ENCODE peak calls at places on chromosome 20, in eight cellular contexts. V, T, G, Z, N, J, B and H are unnamed samples. For H3K9me3 and H3K27me3, the result is how much of the 10 kb centered on the place peaks cover.

GRCh38 chr20:35240914-35241293 is 14.4 kb downstream of the MMP24 start:
- DNase-seq in V (no peak), T (no peak), G (no peak), Z (no peak), N (no peak), J (no peak), B (no peak), H (no peak)

GRCh38 chr20:49814057-49814675 is 1.5 kb downstream of the SLC9A8 start:
- DNase-seq in V (no peak), T (no peak), G (no peak), Z (no peak), N (no peak), J (no peak), B (peak), H (no peak)

GRCh38 chr20:25486377-25486776 is 78.9 kb downstream of the GINS1 start:
- DNase-seq in V (no peak), T (peak), G (no peak), Z (no peak), N (peak), J (no peak), B (no peak), H (peak)

GRCh38 chr20:57076951-57077350 is 189.5 kb downstream of the BMP7 start:
- DNase-seq in V (no peak), T (no peak), G (no peak), Z (peak), N (no peak), J (no peak), B (peak), H (no peak)

GRCh38 chr20:25194333-25194972 is 1.1 kb upstream of the ENTPD6 start:
- DNase-seq in V (no peak), T (no peak), G (no peak), Z (peak), N (no peak), J (no peak), B (no peak), H (no peak)

GRCh38 chr20:39888310-39888709 is 800.7 kb downstream of the MAFB start:
- DNase-seq in V (no peak), T (no peak), G (no peak), Z (no peak), N (no peak), J (no peak), B (no peak), H (no peak)

GRCh38 chr20:39853664-39854063 is 835.4 kb downstream of the MAFB start:
- DNase-seq in V (no peak), T (no peak), G (no peak), Z (no peak), N (no peak), J (no peak), B (no peak), H (peak)

GRCh38 chr20:45670139-45670538 is at the start of gene WFDC11:
- DNase-seq in V (no peak), T (no peak), G (no peak), Z (no peak), N (no peak), J (no peak), B (no peak), H (no peak)

GRCh38 chr20:57124800-57125399 is 141.5 kb downstream of the BMP7 start:
- DNase-seq in V (no peak), T (no peak), G (no peak), Z (no peak), N (no peak), J (no peak), B (peak), H (no peak)

GRCh38 chr20:24296477-24297380 is 172.7 kb upstream of the SYNDIG1 start:
- DNase-seq in V (no peak), T (no peak), G (no peak), Z (no peak), N (no peak), J (no peak), B (no peak), H (no peak)

GRCh38 chr20:19396466-19397081 is 184.1 kb downstream of the SLC24A3 start:
- DNase-seq in V (no peak), T (no peak), G (no peak), Z (no peak), N (no peak), J (no peak), B (no peak), H (no peak)

GRCh38 chr20:47276856-47277541 is 79.5 kb downstream of the ZMYND8 start:
- DNase-seq in V (no peak), T (no peak), G (peak), Z (no peak), N (peak), J (peak), B (no peak), H (no peak)

GRCh38 chr20:5845686-5846651 is 95.8 kb downstream of the SHLD1 start:
- DNase-seq in V (no peak), T (no peak), G (no peak), Z (no peak), N (no peak), J (no peak), B (no peak), H (no peak)

GRCh38 chr20:50192364-50193168 is 1.9 kb downstream of the CEBPB start:
- DNase-seq in V (peak), T (peak), G (peak), Z (peak), N (peak), J (peak), B (peak), H (peak)

GRCh38 chr20:8457978-8458377 is 325.9 kb downstream of the PLCB1 start:
- DNase-seq in V (no peak), T (peak), G (no peak), Z (no peak), N (no peak), J (no peak), B (no peak), H (no peak)

GRCh38 chr20:45052698-45053440 is 48.1 kb downstream of the KCNS1 start:
- DNase-seq in V (no peak), T (peak), G (no peak), Z (no peak), N (no peak), J (no peak), B (no peak), H (no peak)

GRCh38 chr20:31721408-31722332 is 998 bp downstream of the BCL2L1 start:
- DNase-seq in V (peak), T (peak), G (peak), Z (peak), N (peak), J (peak), B (peak), H (no peak)

GRCh38 chr20:36491901-36492617 is 49.3 kb upstream of the MYL9 start:
- DNase-seq in V (peak), T (peak), G (no peak), Z (peak), N (no peak), J (no peak), B (no peak), H (no peak)

GRCh38 chr20:38723069-38723981 is 961 bp upstream of the SLC32A1 start:
- DNase-seq in V (no peak), T (no peak), G (no peak), Z (no peak), N (no peak), J (no peak), B (no peak), H (no peak)

GRCh38 chr20:47397652-47398301 is 41.3 kb upstream of the ZMYND8 start:
- DNase-seq in V (no peak), T (no peak), G (no peak), Z (no peak), N (no peak), J (no peak), B (no peak), H (no peak)

GRCh38 chr20:45419188-45420091 is 3.5 kb downstream of the PIGT start:
- DNase-seq in V (no peak), T (no peak), G (peak), Z (no peak), N (no peak), J (peak), B (peak), H (peak)

GRCh38 chr20:35972445-35972844 is 4.1 kb downstream of the CNBD2 start:
- DNase-seq in V (no peak), T (no peak), G (no peak), Z (no peak), N (no peak), J (no peak), B (no peak), H (no peak)

GRCh38 chr20:15740046-15740775 is 833.0 kb downstream of the KIF16B start:
- DNase-seq in V (no peak), T (no peak), G (no peak), Z (no peak), N (no peak), J (no peak), B (no peak), H (no peak)

GRCh38 chr20:13009682-13010406 is 1.1 kb downstream of the SPTLC3 start:
- DNase-seq in V (no peak), T (no peak), G (no peak), Z (no peak), N (no peak), J (peak), B (peak), H (peak)

GRCh38 chr20:56443654-56444540 is 24.5 kb upstream of the RTF2 start:
- DNase-seq in V (no peak), T (no peak), G (peak), Z (no peak), N (peak), J (no peak), B (no peak), H (peak)

GRCh38 chr20:24332956-24333355 is 136.5 kb upstream of the SYNDIG1 start:
- DNase-seq in V (no peak), T (no peak), G (no peak), Z (no peak), N (no peak), J (no peak), B (no peak), H (no peak)

GRCh38 chr20:24698706-24699206 is 229.3 kb downstream of the SYNDIG1 start:
- DNase-seq in V (no peak), T (no peak), G (peak), Z (no peak), N (no peak), J (no peak), B (peak), H (no peak)

GRCh38 chr20:35463455-35464300 is 8.3 kb downstream of the CEP250 start:
- DNase-seq in V (no peak), T (peak), G (no peak), Z (no peak), N (no peak), J (peak), B (peak), H (peak)

GRCh38 chr20:57456116-57456515 is 64.9 kb downstream of the RBM38 start:
- DNase-seq in V (no peak), T (no peak), G (no peak), Z (peak), N (no peak), J (no peak), B (no peak), H (no peak)

GRCh38 chr20:33827629-33828325 is 16.6 kb downstream of the CHMP4B start:
- DNase-seq in V (no peak), T (no peak), G (no peak), Z (no peak), N (no peak), J (no peak), B (no peak), H (no peak)

GRCh38 chr20:38387953-38388352 is 41.7 kb downstream of the LBP start:
- DNase-seq in V (no peak), T (no peak), G (no peak), Z (no peak), N (no peak), J (no peak), B (peak), H (no peak)

GRCh38 chr20:45100563-45101245 is at the start of gene KCNS1:
- DNase-seq in V (no peak), T (no peak), G (no peak), Z (no peak), N (no peak), J (no peak), B (no peak), H (no peak)

GRCh38 chr20:36573798-36574277 is 441 bp downstream of the TGIF2 start:
- DNase-seq in V (peak), T (peak), G (no peak), Z (peak), N (no peak), J (peak), B (no peak), H (no peak)

GRCh38 chr20:48329676-48330644 is 497.8 kb downstream of the PREX1 start:
- DNase-seq in V (no peak), T (peak), G (no peak), Z (no peak), N (no peak), J (no peak), B (peak), H (no peak)

GRCh38 chr20:41466836-41467619 is 100.4 kb upstream of the EMILIN3 start:
- DNase-seq in V (no peak), T (no peak), G (no peak), Z (no peak), N (no peak), J (no peak), B (no peak), H (no peak)

GRCh38 chr20:21516861-21517565 is 3.1 kb upstream of the NKX2-2 start:
- DNase-seq in V (peak), T (no peak), G (no peak), Z (no peak), N (no peak), J (no peak), B (no peak), H (no peak)

GRCh38 chr20:44031822-44032582 is 117.3 kb downstream of the TOX2 start:
- DNase-seq in V (no peak), T (peak), G (no peak), Z (no peak), N (no peak), J (no peak), B (no peak), H (no peak)

GRCh38 chr20:36079486-36079885 is 75.1 kb upstream of the EPB41L1 start:
- DNase-seq in V (no peak), T (no peak), G (no peak), Z (no peak), N (no peak), J (no peak), B (no peak), H (no peak)

GRCh38 chr20:32789896-32790750 is 27.9 kb downstream of the DNMT3B start:
- DNase-seq in V (peak), T (peak), G (peak), Z (peak), N (peak), J (peak), B (peak), H (peak)
- TF ChIP-seq CTCF in V (peak), T (peak), G (peak), Z (peak), N (peak), J (peak), B (peak), H (peak)

DNA sequence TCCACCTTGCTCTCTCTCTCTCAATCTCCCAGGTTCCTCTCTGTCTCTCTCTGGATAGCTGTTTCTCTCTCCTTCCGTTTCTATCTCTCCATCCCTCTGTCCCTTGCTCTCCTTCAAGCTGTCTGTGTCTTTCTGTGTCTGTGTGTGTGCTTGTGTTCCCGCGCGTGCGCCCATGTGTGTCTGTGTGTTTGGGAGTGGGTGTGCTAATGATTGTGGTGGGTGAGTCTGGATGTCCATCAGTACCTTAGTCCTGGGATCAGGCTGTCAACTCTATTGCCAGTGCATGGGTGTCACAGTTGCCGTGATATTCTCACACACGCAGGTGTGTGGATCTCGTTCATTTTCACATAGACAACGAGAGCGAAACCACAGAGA is 1380.6 kb upstream of the DEFB115 start:
- DNase-seq in V (peak), T (no peak), G (no peak), Z (peak), N (peak), J (no peak), B (no peak), H (no peak)
- H3K9me3 ChIP-seq in V (under half), T (under half), G (under half), Z (under half), N (under half), J (under half), B (under half), H (half or more)

DNA sequence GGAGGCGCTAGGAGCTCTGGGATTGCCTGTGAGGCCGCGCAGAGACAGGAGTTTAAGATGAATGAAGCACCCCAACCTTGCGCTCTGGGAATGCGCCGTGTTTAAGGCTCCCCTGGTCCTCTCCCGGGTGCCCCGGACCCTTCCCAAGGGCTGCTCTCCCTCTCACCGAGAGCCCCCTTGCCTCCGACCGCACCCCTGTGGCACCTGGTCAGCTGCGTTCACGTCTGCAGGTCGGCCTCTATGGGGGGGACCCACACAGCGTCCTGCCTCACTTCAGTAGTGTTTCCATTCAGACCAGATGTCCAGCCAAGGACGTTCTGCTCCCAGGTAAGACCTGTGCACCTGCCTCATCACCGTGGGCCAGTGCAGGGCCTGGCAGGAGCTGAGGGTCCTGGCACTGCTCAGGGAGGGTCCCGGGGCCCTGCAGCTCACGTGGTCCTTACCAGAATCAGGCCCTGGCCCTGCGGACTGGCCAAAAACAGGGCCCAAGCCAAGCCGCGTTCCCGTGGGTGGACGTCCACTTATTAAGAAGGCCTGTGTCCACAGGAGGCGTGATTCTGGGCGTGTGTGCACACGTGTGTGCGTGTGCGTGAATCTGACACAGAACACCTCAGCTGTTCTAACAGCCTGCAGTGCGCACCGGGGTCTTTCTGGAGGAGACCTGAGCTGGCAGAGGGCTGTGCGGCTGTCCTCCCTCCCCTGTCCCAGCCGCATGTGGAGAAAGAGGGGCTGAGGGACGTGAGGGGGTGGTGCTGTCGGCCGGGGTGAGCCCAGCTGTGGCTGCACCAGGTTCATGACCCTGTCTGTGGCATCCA is 79.9 kb upstream of the BHLHE23 start:
- DNase-seq in V (peak), T (no peak), G (peak), Z (peak), N (peak), J (no peak), B (no peak), H (no peak)
- H3K27me3 ChIP-seq in V (half or more), T (under half), G (under half), Z (under half), N (under half), J (under half), B (half or more), H (under half)

GRCh38 chr20:4524307-4524706 is 197.4 kb upstream of the PRND start:
- DNase-seq in V (no peak), T (no peak), G (no peak), Z (no peak), N (no peak), J (no peak), B (no peak), H (no peak)

GRCh38 chr20:4521170-4521968 is 200.3 kb upstream of the PRND start:
- DNase-seq in V (no peak), T (no peak), G (no peak), Z (peak), N (no peak), J (no peak), B (no peak), H (no peak)

GRCh38 chr20:4522310-4522709 is 199.4 kb upstream of the PRND start:
- DNase-seq in V (no peak), T (no peak), G (no peak), Z (no peak), N (no peak), J (no peak), B (no peak), H (no peak)

GRCh38 chr20:4516851-4517250 is 204.9 kb upstream of the PRND start:
- DNase-seq in V (no peak), T (no peak), G (no peak), Z (no peak), N (no peak), J (no peak), B (peak), H (no peak)

GRCh38 chr20:4519530-4519929 is 202.2 kb upstream of the PRND start:
- DNase-seq in V (peak), T (peak), G (no peak), Z (no peak), N (no peak), J (no peak), B (peak), H (no peak)
- TF ChIP-seq CTCF in V (peak), T (peak), G (peak), Z (no peak), N (peak), J (no peak), B (peak), H (peak)

DNA sequence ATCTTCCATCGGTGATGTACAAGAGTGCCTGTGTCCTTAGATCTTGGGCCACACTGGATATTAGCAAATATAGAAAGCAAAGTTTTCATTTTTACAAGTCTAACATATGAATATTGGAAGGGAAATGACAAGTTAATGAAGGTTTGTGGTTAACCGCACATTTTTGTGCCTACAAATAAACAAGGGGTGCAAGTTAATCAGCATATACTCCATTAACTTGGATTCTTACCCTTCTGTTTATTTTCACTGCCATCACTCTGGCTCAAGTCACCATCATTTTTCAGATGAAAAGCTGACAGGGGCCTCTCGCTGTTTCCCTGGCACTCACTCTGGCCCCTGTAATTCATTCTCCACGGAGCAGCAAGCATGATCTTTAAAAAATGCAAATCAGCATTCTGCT is 29.9 kb downstream of the APCDD1L start:
- DNase-seq in V (no peak), T (no peak), G (no peak), Z (no peak), N (no peak), J (no peak), B (no peak), H (no peak)
- H3K9me3 ChIP-seq in V (under half), T (under half), G (under half), Z (under half), N (under half), J (under half), B (under half), H (under half)

DNA sequence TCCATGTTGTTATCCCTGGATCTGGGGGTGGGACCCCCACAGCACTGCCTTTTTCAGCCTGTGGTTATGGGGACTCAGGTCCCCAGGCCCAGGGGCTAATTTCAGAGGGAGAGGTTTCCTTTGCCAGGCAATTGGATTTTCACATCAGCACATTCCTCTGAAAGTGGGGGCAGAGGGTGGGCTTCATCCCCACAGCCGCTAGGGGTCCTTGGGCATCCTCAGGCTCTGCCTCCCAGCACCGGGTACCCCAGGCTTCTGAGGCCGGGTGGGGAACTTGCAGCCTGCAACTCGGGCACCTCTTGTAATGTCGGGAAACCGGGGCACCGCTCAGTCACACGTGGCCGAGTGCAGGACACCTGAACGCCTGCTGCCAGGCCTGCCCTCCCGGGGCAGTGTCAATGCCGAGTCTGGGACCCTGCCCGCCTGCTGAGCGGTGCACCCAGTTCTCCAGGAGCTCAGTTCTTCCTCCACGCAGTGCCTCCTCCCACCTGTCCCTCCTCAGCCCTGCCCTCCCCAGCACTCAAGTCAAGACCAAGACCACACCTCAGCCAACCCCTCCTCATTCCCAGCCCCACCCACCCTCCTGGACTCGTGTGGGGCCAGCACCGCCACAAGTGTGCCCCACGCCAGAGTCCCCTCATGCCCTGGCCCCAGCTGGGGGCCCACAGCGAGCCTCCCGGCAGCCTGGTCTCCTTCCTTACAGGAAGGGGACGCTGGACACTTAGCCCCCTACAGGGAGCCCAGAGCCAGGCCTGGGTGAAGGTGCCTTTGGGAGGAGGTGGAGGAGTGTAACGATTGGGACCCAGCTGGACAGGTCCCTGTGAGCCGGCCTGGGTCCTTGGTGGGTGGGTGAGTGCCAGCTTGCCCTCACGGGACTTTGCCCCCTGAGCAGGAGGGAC is 8.8 kb upstream of the CHRNA4 start:
- DNase-seq in V (no peak), T (no peak), G (no peak), Z (no peak), N (no peak), J (no peak), B (no peak), H (no peak)
- H3K27me3 ChIP-seq in V (half or more), T (under half), G (under half), Z (under half), N (under half), J (under half), B (under half), H (under half)